ENCODE peak calls at places on chromosomes 16 and 17, in ten cellular contexts. One of them, this sample, is unnamed.

GRCh38 chr16:13780841-13781553 is 139.0 kb upstream of the ERCC4 start:
- DNase-seq in small intestine: no peak
- DNase-seq in upper lobe of right lung: no peak
- DNase-seq in cardiac fibroblast: no peak
- DNase-seq in astrocyte of the spinal cord: no peak
- DNase-seq in astrocyte of the cerebellum: no peak
- DNase-seq in left ventricle myocardium inferior: no peak
- DNase-seq in foreskin fibroblast: no peak
- DNase-seq in mammary epithelial cell: no peak
- DNase-seq in AG04449: no peak
- DNase-seq in this sample: no peak

GRCh38 chr16:6112700-6113099 is 1015.1 kb upstream of the EEF2KMT start:
- DNase-seq in small intestine: no peak
- DNase-seq in upper lobe of right lung: no peak
- DNase-seq in cardiac fibroblast: no peak
- DNase-seq in astrocyte of the spinal cord: no peak
- DNase-seq in astrocyte of the cerebellum: no peak
- DNase-seq in left ventricle myocardium inferior: no peak
- DNase-seq in foreskin fibroblast: no peak
- DNase-seq in mammary epithelial cell: no peak
- DNase-seq in AG04449: no peak
- DNase-seq in this sample: no peak

GRCh38 chr17:82384730-82385429 is 13.3 kb downstream of the UTS2R start:
- DNase-seq in small intestine: peak
- DNase-seq in upper lobe of right lung: peak
- DNase-seq in cardiac fibroblast: peak
- DNase-seq in astrocyte of the spinal cord: no peak
- DNase-seq in astrocyte of the cerebellum: no peak
- DNase-seq in left ventricle myocardium inferior: peak
- DNase-seq in foreskin fibroblast: peak
- DNase-seq in mammary epithelial cell: peak
- DNase-seq in AG04449: no peak
- DNase-seq in this sample: peak

GRCh38 chr17:49076575-49077384 is 55.8 kb upstream of the B4GALNT2 start:
- DNase-seq in small intestine: no peak
- DNase-seq in upper lobe of right lung: no peak
- DNase-seq in cardiac fibroblast: peak
- DNase-seq in astrocyte of the spinal cord: peak
- DNase-seq in astrocyte of the cerebellum: peak
- DNase-seq in left ventricle myocardium inferior: no peak
- DNase-seq in foreskin fibroblast: peak
- DNase-seq in mammary epithelial cell: peak
- DNase-seq in AG04449: peak
- DNase-seq in this sample: no peak

GRCh38 chr17:57572062-57572461 is 173.0 kb downstream of the CCDC182 start:
- DNase-seq in small intestine: no peak
- DNase-seq in upper lobe of right lung: no peak
- DNase-seq in cardiac fibroblast: no peak
- DNase-seq in astrocyte of the spinal cord: no peak
- DNase-seq in astrocyte of the cerebellum: no peak
- DNase-seq in left ventricle myocardium inferior: no peak
- DNase-seq in foreskin fibroblast: no peak
- DNase-seq in mammary epithelial cell: no peak
- DNase-seq in AG04449: no peak
- DNase-seq in this sample: no peak

GRCh38 chr16:72992142-72992601 is 55.8 kb downstream of the ZFHX3 start:
- DNase-seq in small intestine: no peak
- DNase-seq in upper lobe of right lung: no peak
- DNase-seq in cardiac fibroblast: no peak
- DNase-seq in astrocyte of the spinal cord: no peak
- DNase-seq in astrocyte of the cerebellum: no peak
- DNase-seq in left ventricle myocardium inferior: no peak
- DNase-seq in foreskin fibroblast: no peak
- DNase-seq in mammary epithelial cell: no peak
- DNase-seq in AG04449: no peak
- DNase-seq in this sample: no peak

GRCh38 chr17:18250259-18250658 is 8.3 kb downstream of the FLII start:
- DNase-seq in small intestine: peak
- DNase-seq in upper lobe of right lung: no peak
- DNase-seq in cardiac fibroblast: no peak
- DNase-seq in astrocyte of the spinal cord: no peak
- DNase-seq in astrocyte of the cerebellum: no peak
- DNase-seq in left ventricle myocardium inferior: no peak
- DNase-seq in foreskin fibroblast: no peak
- DNase-seq in mammary epithelial cell: peak
- DNase-seq in AG04449: no peak
- DNase-seq in this sample: no peak

GRCh38 chr17:37039269-37039668 is 90.5 kb downstream of the AATF start:
- DNase-seq in small intestine: no peak
- DNase-seq in upper lobe of right lung: no peak
- DNase-seq in cardiac fibroblast: no peak
- DNase-seq in astrocyte of the spinal cord: no peak
- DNase-seq in astrocyte of the cerebellum: no peak
- DNase-seq in left ventricle myocardium inferior: no peak
- DNase-seq in foreskin fibroblast: no peak
- DNase-seq in mammary epithelial cell: no peak
- DNase-seq in AG04449: no peak
- DNase-seq in this sample: no peak

GRCh38 chr17:13599168-13599577 is 2.6 kb downstream of the HS3ST3A1 start:
- DNase-seq in small intestine: no peak
- DNase-seq in upper lobe of right lung: no peak
- DNase-seq in cardiac fibroblast: no peak
- DNase-seq in astrocyte of the spinal cord: peak
- DNase-seq in astrocyte of the cerebellum: no peak
- DNase-seq in left ventricle myocardium inferior: no peak
- DNase-seq in foreskin fibroblast: no peak
- DNase-seq in mammary epithelial cell: no peak
- DNase-seq in AG04449: no peak
- DNase-seq in this sample: no peak

GRCh38 chr17:13598353-13599167 is 3.2 kb downstream of the HS3ST3A1 start:
- DNase-seq in small intestine: no peak
- DNase-seq in upper lobe of right lung: no peak
- DNase-seq in cardiac fibroblast: no peak
- DNase-seq in astrocyte of the spinal cord: peak
- DNase-seq in astrocyte of the cerebellum: no peak
- DNase-seq in left ventricle myocardium inferior: no peak
- DNase-seq in foreskin fibroblast: no peak
- DNase-seq in mammary epithelial cell: no peak
- DNase-seq in AG04449: no peak
- DNase-seq in this sample: no peak

GRCh38 chr17:13600475-13601316 is 1.0 kb downstream of the HS3ST3A1 start:
- DNase-seq in small intestine: no peak
- DNase-seq in upper lobe of right lung: no peak
- DNase-seq in cardiac fibroblast: no peak
- DNase-seq in astrocyte of the spinal cord: peak
- DNase-seq in astrocyte of the cerebellum: no peak
- DNase-seq in left ventricle myocardium inferior: no peak
- DNase-seq in foreskin fibroblast: peak
- DNase-seq in mammary epithelial cell: no peak
- DNase-seq in AG04449: no peak
- DNase-seq in this sample: no peak

GRCh38 chr17:13601317-13601775 is 383 bp downstream of the HS3ST3A1 start:
- DNase-seq in small intestine: no peak
- DNase-seq in upper lobe of right lung: no peak
- DNase-seq in cardiac fibroblast: no peak
- DNase-seq in astrocyte of the spinal cord: peak
- DNase-seq in astrocyte of the cerebellum: no peak
- DNase-seq in left ventricle myocardium inferior: no peak
- DNase-seq in foreskin fibroblast: no peak
- DNase-seq in mammary epithelial cell: no peak
- DNase-seq in AG04449: no peak
- DNase-seq in this sample: no peak

DNA sequence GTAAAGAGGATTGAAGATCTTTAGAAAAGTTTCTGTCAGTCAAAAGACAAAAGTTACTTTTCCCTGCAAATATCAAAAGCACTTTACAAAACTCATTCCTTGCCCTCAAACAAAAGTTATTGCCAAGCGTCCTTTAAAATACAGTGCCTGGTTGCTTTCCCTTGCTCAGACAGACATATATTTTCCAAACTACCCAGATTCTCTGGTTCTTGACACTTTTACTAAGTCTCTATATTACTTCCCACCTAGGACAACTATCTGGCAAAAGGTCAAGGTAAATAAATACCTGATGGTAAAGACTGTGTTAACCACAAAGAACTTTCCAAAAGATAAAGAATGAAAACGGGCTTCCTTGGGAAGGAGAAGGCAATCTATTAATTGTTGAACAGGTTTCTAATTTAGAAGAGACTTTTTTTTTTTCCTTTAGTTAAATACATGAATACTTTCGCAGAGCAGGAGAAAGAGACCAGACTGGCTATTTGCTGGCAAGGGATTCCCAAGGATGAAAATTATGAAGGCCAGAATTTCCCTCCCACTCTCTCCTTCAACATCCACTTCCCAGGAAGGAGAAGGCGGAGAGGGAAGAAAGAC is 1.8 kb downstream of the HS3ST3A1 start:
- DNase-seq in small intestine: no peak
- DNase-seq in upper lobe of right lung: no peak
- DNase-seq in cardiac fibroblast: no peak
- DNase-seq in astrocyte of the spinal cord: peak
- DNase-seq in astrocyte of the cerebellum: no peak
- DNase-seq in left ventricle myocardium inferior: no peak
- DNase-seq in foreskin fibroblast: no peak
- DNase-seq in mammary epithelial cell: no peak
- DNase-seq in AG04449: no peak
- DNase-seq in this sample: no peak
- H3K4me3 ChIP-seq in small intestine: peak
- H3K4me3 ChIP-seq in upper lobe of right lung: peak
- H3K4me3 ChIP-seq in cardiac fibroblast: peak
- H3K4me3 ChIP-seq in astrocyte of the spinal cord: peak
- H3K4me3 ChIP-seq in astrocyte of the cerebellum: peak
- H3K4me3 ChIP-seq in left ventricle myocardium inferior: peak
- H3K4me3 ChIP-seq in foreskin fibroblast: peak
- H3K4me3 ChIP-seq in mammary epithelial cell: peak
- H3K4me3 ChIP-seq in AG04449: peak
- H3K4me3 ChIP-seq in this sample: no peak

GRCh38 chr17:43905985-43906852 is 1.1 kb downstream of the MPP2 start:
- DNase-seq in small intestine: no peak
- DNase-seq in upper lobe of right lung: peak
- DNase-seq in cardiac fibroblast: peak
- DNase-seq in astrocyte of the spinal cord: peak
- DNase-seq in astrocyte of the cerebellum: no peak
- DNase-seq in left ventricle myocardium inferior: peak
- DNase-seq in foreskin fibroblast: peak
- DNase-seq in mammary epithelial cell: no peak
- DNase-seq in AG04449: no peak
- DNase-seq in this sample: peak
- H3K4me3 ChIP-seq in small intestine: peak
- H3K4me3 ChIP-seq in upper lobe of right lung: peak
- H3K4me3 ChIP-seq in cardiac fibroblast: peak
- H3K4me3 ChIP-seq in astrocyte of the spinal cord: peak
- H3K4me3 ChIP-seq in astrocyte of the cerebellum: peak
- H3K4me3 ChIP-seq in left ventricle myocardium inferior: peak
- H3K4me3 ChIP-seq in foreskin fibroblast: peak
- H3K4me3 ChIP-seq in mammary epithelial cell: no peak
- H3K4me3 ChIP-seq in AG04449: peak
- H3K4me3 ChIP-seq in this sample: peak

GRCh38 chr16:85615014-85615851 is 2.1 kb downstream of the GSE1 start:
- DNase-seq in small intestine: peak
- DNase-seq in upper lobe of right lung: peak
- DNase-seq in cardiac fibroblast: no peak
- DNase-seq in astrocyte of the spinal cord: no peak
- DNase-seq in astrocyte of the cerebellum: no peak
- DNase-seq in left ventricle myocardium inferior: peak
- DNase-seq in foreskin fibroblast: no peak
- DNase-seq in mammary epithelial cell: peak
- DNase-seq in AG04449: no peak
- DNase-seq in this sample: no peak
- H3K4me3 ChIP-seq in small intestine: peak
- H3K4me3 ChIP-seq in upper lobe of right lung: peak
- H3K4me3 ChIP-seq in cardiac fibroblast: no peak
- H3K4me3 ChIP-seq in astrocyte of the spinal cord: peak
- H3K4me3 ChIP-seq in astrocyte of the cerebellum: no peak
- H3K4me3 ChIP-seq in left ventricle myocardium inferior: peak
- H3K4me3 ChIP-seq in foreskin fibroblast: no peak
- H3K4me3 ChIP-seq in mammary epithelial cell: peak
- H3K4me3 ChIP-seq in AG04449: peak
- H3K4me3 ChIP-seq in this sample: peak

GRCh38 chr17:8057691-8058114 is 18.8 kb downstream of the ALOX15B start:
- DNase-seq in small intestine: peak
- DNase-seq in upper lobe of right lung: peak
- DNase-seq in cardiac fibroblast: peak
- DNase-seq in astrocyte of the spinal cord: peak
- DNase-seq in astrocyte of the cerebellum: peak
- DNase-seq in left ventricle myocardium inferior: no peak
- DNase-seq in foreskin fibroblast: peak
- DNase-seq in mammary epithelial cell: peak
- DNase-seq in AG04449: no peak
- DNase-seq in this sample: no peak

GRCh38 chr17:8059131-8059530 is 20.3 kb downstream of the ALOX15B start:
- DNase-seq in small intestine: no peak
- DNase-seq in upper lobe of right lung: peak
- DNase-seq in cardiac fibroblast: no peak
- DNase-seq in astrocyte of the spinal cord: no peak
- DNase-seq in astrocyte of the cerebellum: no peak
- DNase-seq in left ventricle myocardium inferior: no peak
- DNase-seq in foreskin fibroblast: no peak
- DNase-seq in mammary epithelial cell: peak
- DNase-seq in AG04449: no peak
- DNase-seq in this sample: no peak

GRCh38 chr17:8056976-8057625 is 18.2 kb downstream of the ALOX15B start:
- DNase-seq in small intestine: no peak
- DNase-seq in upper lobe of right lung: peak
- DNase-seq in cardiac fibroblast: no peak
- DNase-seq in astrocyte of the spinal cord: no peak
- DNase-seq in astrocyte of the cerebellum: no peak
- DNase-seq in left ventricle myocardium inferior: no peak
- DNase-seq in foreskin fibroblast: no peak
- DNase-seq in mammary epithelial cell: no peak
- DNase-seq in AG04449: no peak
- DNase-seq in this sample: no peak

GRCh38 chr17:8055851-8056231 is 17.0 kb downstream of the ALOX15B start:
- DNase-seq in small intestine: no peak
- DNase-seq in upper lobe of right lung: peak
- DNase-seq in cardiac fibroblast: no peak
- DNase-seq in astrocyte of the spinal cord: no peak
- DNase-seq in astrocyte of the cerebellum: no peak
- DNase-seq in left ventricle myocardium inferior: no peak
- DNase-seq in foreskin fibroblast: no peak
- DNase-seq in mammary epithelial cell: no peak
- DNase-seq in AG04449: no peak
- DNase-seq in this sample: no peak

DNA sequence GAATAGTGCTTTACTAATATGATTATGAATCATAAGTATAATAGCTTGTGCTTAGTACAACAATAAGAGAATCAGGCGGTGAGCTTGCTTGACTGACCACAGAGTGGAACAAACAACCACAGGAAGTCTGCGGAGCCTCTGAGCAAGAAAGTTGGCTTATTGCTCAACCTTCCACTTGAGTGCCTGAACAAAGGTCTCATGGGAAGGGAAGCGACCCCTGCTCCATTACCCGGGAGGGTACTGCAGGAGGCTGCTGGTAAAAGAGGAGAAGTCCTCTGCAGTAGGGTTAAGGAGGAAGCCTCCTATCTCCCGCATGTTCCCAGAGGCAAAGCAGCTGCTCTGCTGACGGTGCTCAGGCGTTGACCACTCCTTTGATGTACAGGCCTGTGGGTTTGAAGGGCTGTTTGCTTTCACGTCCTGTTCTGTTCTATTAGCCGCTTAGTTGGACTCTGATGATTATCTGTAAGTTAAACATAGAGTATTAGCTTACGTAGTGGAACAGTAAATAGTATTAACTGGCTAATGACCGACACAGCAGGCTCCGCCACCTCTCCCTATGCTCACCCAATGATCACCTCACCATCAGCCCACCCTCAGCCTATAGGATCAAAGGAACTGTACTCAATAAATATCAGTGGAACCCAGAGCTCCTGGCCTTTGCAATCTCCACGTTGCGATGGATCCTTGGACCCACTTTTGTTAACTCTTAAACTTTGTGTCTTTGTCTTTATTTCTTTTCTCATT is 17.5 kb downstream of the ALOX15B start:
- DNase-seq in small intestine: peak
- DNase-seq in upper lobe of right lung: peak
- DNase-seq in cardiac fibroblast: peak
- DNase-seq in astrocyte of the spinal cord: peak
- DNase-seq in astrocyte of the cerebellum: peak
- DNase-seq in left ventricle myocardium inferior: no peak
- DNase-seq in foreskin fibroblast: no peak
- DNase-seq in mammary epithelial cell: peak
- DNase-seq in AG04449: no peak
- DNase-seq in this sample: no peak
- H3K4me3 ChIP-seq in small intestine: no peak
- H3K4me3 ChIP-seq in upper lobe of right lung: peak
- H3K4me3 ChIP-seq in cardiac fibroblast: no peak
- H3K4me3 ChIP-seq in astrocyte of the spinal cord: no peak
- H3K4me3 ChIP-seq in astrocyte of the cerebellum: no peak
- H3K4me3 ChIP-seq in left ventricle myocardium inferior: no peak
- H3K4me3 ChIP-seq in foreskin fibroblast: no peak
- H3K4me3 ChIP-seq in mammary epithelial cell: no peak
- H3K4me3 ChIP-seq in AG04449: no peak
- H3K4me3 ChIP-seq in this sample: no peak